ENCODE peak calls at places on chromosomes 16 and 17, in five cellular contexts. V, U, P, C and G are unnamed samples.

GRCh38 chr16:5916711-5917191 is 819.2 kb upstream of the EEF2KMT start:
- DNase-seq in V (no peak), U (no peak), P (no peak), C (no peak), G (no peak)

GRCh38 chr17:49975531-49975930 is 6.5 kb downstream of the DLX4 start:
- DNase-seq in V (no peak), U (no peak), P (no peak), C (no peak), G (no peak)

GRCh38 chr17:2797632-2798031 is 1.4 kb downstream of the RAP1GAP2 start:
- DNase-seq in V (no peak), U (no peak), P (no peak), C (no peak), G (no peak)

GRCh38 chr17:57051886-57052342 is 33.1 kb upstream of the AKAP1 start:
- DNase-seq in V (no peak), U (no peak), P (no peak), C (no peak), G (no peak)

GRCh38 chr17:47915667-47916242 is 19.7 kb downstream of the SP2 start:
- DNase-seq in V (no peak), U (no peak), P (no peak), C (no peak), G (no peak)

GRCh38 chr16:72072514-72073342 is 9.7 kb downstream of the HPR start:
- DNase-seq in V (no peak), U (no peak), P (no peak), C (no peak), G (no peak)

GRCh38 chr16:81489547-81490267 is 45.1 kb downstream of the CMIP start:
- DNase-seq in V (no peak), U (no peak), P (no peak), C (no peak), G (no peak)

GRCh38 chr17:72370819-72371218 is 250.0 kb downstream of the SOX9 start:
- DNase-seq in V (no peak), U (no peak), P (no peak), C (no peak), G (no peak)

GRCh38 chr16:4944333-4945281 is 7.7 kb upstream of the PPL start:
- DNase-seq in V (peak), U (no peak), P (no peak), C (peak), G (no peak)

GRCh38 chr17:1686086-1686485 is 1.4 kb upstream of the PRPF8 start:
- DNase-seq in V (no peak), U (no peak), P (no peak), C (no peak), G (no peak)

GRCh38 chr16:10981697-10982216 is 37.4 kb downstream of the CLEC16A start:
- DNase-seq in V (no peak), U (no peak), P (no peak), C (no peak), G (peak)
- TF ChIP-seq CTCF in V (peak), U (peak), P (peak), C (peak), G (peak)

GRCh38 chr17:373616-374225 is 21.1 kb upstream of the RPH3AL start:
- DNase-seq in V (no peak), U (no peak), P (no peak), C (no peak), G (no peak)
- TF ChIP-seq CTCF in V (no peak), U (no peak), P (no peak), C (no peak), G (no peak)

GRCh38 chr16:17939052-17939673 is 397.4 kb downstream of the NPIPA8 start:
- DNase-seq in V (no peak), U (no peak), P (no peak), C (no peak), G (no peak)
- TF ChIP-seq CTCF in V (no peak), U (no peak), P (no peak), C (no peak), G (no peak)

DNA sequence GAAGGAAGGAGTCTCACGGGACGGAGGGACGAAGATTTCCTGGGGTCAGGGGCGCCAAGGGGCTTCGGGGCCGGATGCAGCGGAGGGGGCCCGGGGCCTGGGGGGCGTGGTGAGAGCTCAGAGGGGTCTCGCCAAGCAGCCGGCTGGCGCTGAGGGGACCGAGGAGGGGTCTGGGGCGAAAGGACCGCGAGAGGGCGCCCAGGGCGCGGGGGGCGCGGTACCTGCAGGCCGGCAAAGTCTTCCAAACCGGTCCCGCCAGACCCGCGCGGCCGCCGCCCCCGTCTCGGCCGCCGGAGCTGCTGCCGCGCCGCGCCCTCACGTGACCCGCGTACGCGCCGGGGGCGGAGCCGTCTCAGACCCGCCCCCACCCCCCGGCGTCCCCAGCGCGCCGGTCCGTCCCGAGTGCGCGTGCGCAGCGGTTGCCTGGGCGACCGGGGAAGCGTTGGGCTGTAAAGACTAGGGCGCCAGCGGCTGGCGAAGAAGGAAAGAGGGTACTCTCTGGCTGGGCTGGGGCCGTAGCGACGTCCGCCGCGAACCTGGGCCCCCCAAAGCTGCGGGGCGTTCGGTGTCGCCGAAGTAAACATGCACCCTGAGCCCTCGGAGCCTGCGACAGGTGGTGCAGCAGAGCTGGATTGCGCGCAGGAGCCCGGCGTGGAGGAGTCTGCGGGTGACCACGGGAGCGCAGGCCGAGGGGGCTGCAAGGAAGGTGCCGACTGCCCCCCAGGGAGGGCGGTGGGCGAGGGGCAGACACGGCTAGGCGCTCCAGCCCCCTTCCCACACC is at the start of the genes DNAAF1 and HSDL1:
- DNase-seq in V (peak), U (peak), P (peak), C (peak), G (peak)
- TF ChIP-seq CTCF in V (peak), U (no peak), P (peak), C (no peak), G (peak)

GRCh38 chr16:57938936-57939871 is 31.7 kb downstream of the CNGB1 start:
- DNase-seq in V (peak), U (no peak), P (no peak), C (no peak), G (no peak)
- TF ChIP-seq CTCF in V (peak), U (no peak), P (peak), C (no peak), G (no peak)

GRCh38 chr17:46876926-46877325 is 25.5 kb downstream of the WNT9B start:
- DNase-seq in V (no peak), U (no peak), P (no peak), C (no peak), G (no peak)

GRCh38 chr17:46877466-46877865 is 26.1 kb downstream of the WNT9B start:
- DNase-seq in V (no peak), U (no peak), P (no peak), C (no peak), G (no peak)

GRCh38 chr17:46875849-46876352 is 24.5 kb downstream of the WNT9B start:
- DNase-seq in V (no peak), U (no peak), P (no peak), C (no peak), G (no peak)

GRCh38 chr17:46874906-46875305 is 23.5 kb downstream of the WNT9B start:
- DNase-seq in V (no peak), U (no peak), P (no peak), C (no peak), G (no peak)

GRCh38 chr17:46876353-46876887 is 25.0 kb downstream of the WNT9B start:
- DNase-seq in V (no peak), U (no peak), P (no peak), C (peak), G (no peak)
- TF ChIP-seq CTCF in V (peak), U (peak), P (peak), C (peak), G (peak)

DNA sequence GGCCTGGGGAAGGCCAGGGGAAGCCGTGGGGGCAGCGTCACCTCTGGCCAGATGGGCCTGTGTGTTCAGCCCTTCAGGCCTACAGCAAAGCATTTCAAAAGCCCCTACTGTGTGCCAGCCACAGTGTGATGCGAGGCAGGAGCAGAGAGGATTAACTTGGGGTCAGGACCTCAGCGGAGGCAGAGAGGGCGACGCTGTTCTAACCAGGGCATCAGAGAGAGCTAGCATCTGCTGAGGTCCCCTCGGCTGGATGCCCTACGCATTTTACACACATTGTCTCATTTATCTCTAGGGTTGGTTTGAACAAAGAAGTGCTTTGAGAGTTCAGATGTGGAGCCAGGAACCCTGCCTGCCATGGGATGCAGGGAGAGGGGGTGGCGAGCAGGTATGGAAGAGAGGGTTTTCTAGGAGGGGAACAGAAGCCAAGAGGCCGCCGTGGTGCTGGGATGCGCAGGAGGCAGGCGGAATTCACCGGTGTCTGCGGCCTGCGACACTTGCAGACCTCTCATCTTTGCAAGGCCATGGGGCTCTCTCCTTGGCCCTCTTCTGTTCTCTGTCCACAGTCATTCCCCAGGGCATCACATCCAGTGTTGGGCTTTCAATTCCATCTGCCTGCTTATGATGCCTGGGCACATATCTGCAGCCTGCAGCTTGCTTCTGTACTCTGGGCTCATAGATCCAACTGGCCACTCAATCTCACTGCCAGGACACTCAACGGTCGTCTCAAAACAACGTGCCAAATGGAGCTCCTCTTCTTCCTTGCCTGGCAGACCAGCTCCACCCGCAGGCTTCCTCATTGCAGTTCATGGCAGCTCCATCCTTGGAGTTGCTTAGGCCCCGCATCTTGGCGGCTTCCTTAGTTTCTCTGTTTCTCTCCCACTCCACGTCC is 8.1 kb upstream of the NKD1 start:
- DNase-seq in V (no peak), U (no peak), P (no peak), C (no peak), G (no peak)
- TF ChIP-seq CTCF in V (no peak), U (no peak), P (no peak), C (no peak), G (no peak)